ENCODE peak calls at places on chromosomes 12 and 14, in ten cellular contexts. C is Calu3; G is small intestine; Z is stimulated activated CD8-positive, alpha-beta memory T cell treated with anti-CD3 and anti-CD28 coated beads, Interleukin-15, amount 100 ng/mL, for 24 hours; L is effector memory CD4-positive, alpha-beta T cell; T is anterior cingulate cortex; K is posterior cingulate gyrus; B is NCI-H146; N is caudate nucleus; W is mammary epithelial cell. S is an unnamed sample.

GRCh38 chr12:78086553-78087362 is 256.1 kb downstream of the NAV3 start:
- DNase-seq in W (no peak), L (no peak), C (no peak), N (no peak), K (no peak), T (no peak), Z (no peak), B (no peak), G (no peak), S (no peak)

GRCh38 chr14:101276309-101277091 is 284.8 kb upstream of the DIO3 start:
- DNase-seq in G (no peak), T (no peak), Z (no peak), C (no peak), L (no peak), B (no peak), W (no peak), N (no peak), K (no peak), S (peak)

GRCh38 chr12:81843599-81843998 is 84.4 kb upstream of the PPFIA2 start:
- DNase-seq in W (no peak), T (no peak), L (no peak), B (no peak), C (no peak), G (no peak), N (no peak), Z (no peak), K (no peak), S (no peak)

GRCh38 chr14:75448209-75448608 is 20.4 kb downstream of the JDP2 start:
- DNase-seq in K (no peak), G (no peak), C (no peak), B (no peak), Z (no peak), W (no peak), T (no peak), N (no peak), L (no peak), S (no peak)

GRCh38 chr14:61088081-61088480 is 107.0 kb downstream of the SLC38A6 start:
- DNase-seq in L (no peak), T (no peak), Z (no peak), B (no peak), W (no peak), C (no peak), N (no peak), G (no peak), K (no peak), S (peak)

GRCh38 chr12:46553266-46553665 is 180.7 kb upstream of the SLC38A2 start:
- DNase-seq in Z (no peak), N (no peak), T (no peak), C (no peak), B (no peak), W (peak), G (no peak), L (no peak), K (no peak), S (peak)

GRCh38 chr14:37848985-37849605 is 253.7 kb downstream of the TTC6 start:
- DNase-seq in C (no peak), K (no peak), T (no peak), G (no peak), Z (no peak), N (no peak), W (no peak), B (no peak), L (no peak), S (no peak)

GRCh38 chr14:34262511-34262910 is 199.5 kb downstream of the SPTSSA start:
- DNase-seq in T (no peak), B (peak), Z (no peak), G (no peak), L (no peak), K (no peak), C (no peak), N (no peak), W (no peak), S (no peak)

GRCh38 chr12:127245437-127245836 is 1021.5 kb upstream of the TMEM132C start:
- DNase-seq in K (no peak), L (no peak), G (no peak), W (peak), Z (no peak), B (no peak), T (no peak), C (no peak), N (no peak), S (no peak)

S was measured in trophoblast cell.